ENCODE peak calls at places on chromosomes 11 and 22, in five cellular contexts. One of them, this sample, is unnamed.

GRCh38 chr11:43130616-43131015 is 181.2 kb upstream of the API5 start:
- DNase-seq in tibial nerve: no peak
- DNase-seq in stomach: no peak
- DNase-seq in IMR-90: no peak
- DNase-seq in right lobe of liver: no peak
- DNase-seq in this sample: no peak

GRCh38 chr11:12914401-12914912 is 94.7 kb upstream of the RASSF10 start:
- DNase-seq in stomach: no peak
- DNase-seq in right lobe of liver: no peak
- DNase-seq in tibial nerve: no peak
- DNase-seq in IMR-90: peak
- DNase-seq in this sample: peak

GRCh38 chr11:36693139-36693845 is 95.3 kb upstream of the RAG2 start:
- DNase-seq in right lobe of liver: no peak
- DNase-seq in tibial nerve: no peak
- DNase-seq in IMR-90: no peak
- DNase-seq in stomach: no peak
- DNase-seq in this sample: no peak

GRCh38 chr11:110828086-110828485 is 115.8 kb upstream of the ARHGAP20 start:
- DNase-seq in tibial nerve: no peak
- DNase-seq in IMR-90: no peak
- DNase-seq in stomach: no peak
- DNase-seq in right lobe of liver: no peak
- DNase-seq in this sample: no peak

GRCh38 chr11:62446091-62446490 is 27.3 kb downstream of the SCGB1A1 start:
- DNase-seq in right lobe of liver: no peak
- DNase-seq in IMR-90: no peak
- DNase-seq in tibial nerve: no peak
- DNase-seq in stomach: no peak
- DNase-seq in this sample: peak

GRCh38 chr11:2921742-2922493 is 7.3 kb downstream of the PHLDA2 start:
- DNase-seq in IMR-90: no peak
- DNase-seq in tibial nerve: no peak
- DNase-seq in right lobe of liver: no peak
- DNase-seq in stomach: no peak
- DNase-seq in this sample: no peak

GRCh38 chr11:100354736-100355135 is 332.4 kb upstream of the ARHGAP42 start:
- DNase-seq in right lobe of liver: no peak
- DNase-seq in IMR-90: no peak
- DNase-seq in tibial nerve: no peak
- DNase-seq in stomach: no peak
- DNase-seq in this sample: no peak

GRCh38 chr11:32390712-32391111 is 44.6 kb downstream of the WT1 start:
- DNase-seq in right lobe of liver: no peak
- DNase-seq in stomach: no peak
- DNase-seq in tibial nerve: no peak
- DNase-seq in IMR-90: no peak
- DNase-seq in this sample: no peak

GRCh38 chr11:97460091-97460490 is 1070.3 kb downstream of the JRKL start:
- DNase-seq in right lobe of liver: no peak
- DNase-seq in IMR-90: no peak
- DNase-seq in tibial nerve: no peak
- DNase-seq in stomach: no peak
- DNase-seq in this sample: no peak

GRCh38 chr22:28410050-28410816 is 269.4 kb downstream of the TTC28 start:
- DNase-seq in stomach: no peak
- DNase-seq in IMR-90: peak
- DNase-seq in right lobe of liver: no peak
- DNase-seq in tibial nerve: no peak
- DNase-seq in this sample: no peak

GRCh38 chr11:70332567-70332966 is 62.1 kb downstream of the PPFIA1 start:
- DNase-seq in tibial nerve: no peak
- DNase-seq in stomach: no peak
- DNase-seq in right lobe of liver: no peak
- DNase-seq in IMR-90: no peak
- DNase-seq in this sample: no peak

GRCh38 chr11:111586305-111586915 is 15.8 kb upstream of the SIK2 start:
- DNase-seq in IMR-90: peak
- DNase-seq in stomach: peak
- DNase-seq in tibial nerve: peak
- DNase-seq in right lobe of liver: no peak
- DNase-seq in this sample: peak

GRCh38 chr11:57471496-57471895 is 11.2 kb downstream of the RTN4RL2 start:
- DNase-seq in IMR-90: no peak
- DNase-seq in tibial nerve: no peak
- DNase-seq in stomach: peak
- DNase-seq in right lobe of liver: peak
- DNase-seq in this sample: no peak

GRCh38 chr11:33375236-33375635 is 118.1 kb downstream of the HIPK3 start:
- DNase-seq in stomach: no peak
- DNase-seq in right lobe of liver: no peak
- DNase-seq in IMR-90: no peak
- DNase-seq in tibial nerve: no peak
- DNase-seq in this sample: no peak

GRCh38 chr11:133070053-133070713 is 462.1 kb downstream of the OPCML start:
- DNase-seq in tibial nerve: no peak
- DNase-seq in IMR-90: no peak
- DNase-seq in right lobe of liver: no peak
- DNase-seq in stomach: no peak
- DNase-seq in this sample: no peak

GRCh38 chr22:35539910-35540599 is 576 bp upstream of the RASD2 start:
- DNase-seq in IMR-90: peak
- DNase-seq in tibial nerve: no peak
- DNase-seq in right lobe of liver: peak
- DNase-seq in stomach: peak
- DNase-seq in this sample: peak

GRCh38 chr22:46672731-46673130 is 52.5 kb downstream of the GRAMD4 start:
- DNase-seq in IMR-90: no peak
- DNase-seq in tibial nerve: no peak
- DNase-seq in right lobe of liver: no peak
- DNase-seq in stomach: no peak
- DNase-seq in this sample: no peak

GRCh38 chr22:23219317-23219716 is 39.0 kb downstream of the BCR start:
- DNase-seq in IMR-90: no peak
- DNase-seq in stomach: no peak
- DNase-seq in tibial nerve: no peak
- DNase-seq in right lobe of liver: peak
- DNase-seq in this sample: no peak

GRCh38 chr22:23217171-23218052 is 37.1 kb downstream of the BCR start:
- DNase-seq in right lobe of liver: peak
- DNase-seq in stomach: no peak
- DNase-seq in IMR-90: no peak
- DNase-seq in tibial nerve: no peak
- DNase-seq in this sample: no peak

GRCh38 chr22:23219787-23220484 is 39.6 kb downstream of the BCR start:
- DNase-seq in right lobe of liver: peak
- DNase-seq in IMR-90: peak
- DNase-seq in tibial nerve: no peak
- DNase-seq in stomach: peak
- DNase-seq in this sample: no peak

GRCh38 chr22:23218053-23218866 is 38.0 kb downstream of the BCR start:
- DNase-seq in right lobe of liver: peak
- DNase-seq in tibial nerve: no peak
- DNase-seq in IMR-90: no peak
- DNase-seq in stomach: no peak
- DNase-seq in this sample: no peak

GRCh38 chr22:23218867-23219251 is 38.5 kb downstream of the BCR start:
- DNase-seq in IMR-90: peak
- DNase-seq in stomach: peak
- DNase-seq in right lobe of liver: peak
- DNase-seq in tibial nerve: no peak
- DNase-seq in this sample: no peak
- TF ChIP-seq POLR2A in IMR-90: no peak
- TF ChIP-seq POLR2A in stomach: no peak
- TF ChIP-seq POLR2A in right lobe of liver: no peak
- TF ChIP-seq POLR2A in tibial nerve: no peak
- TF ChIP-seq POLR2A in this sample: no peak

GRCh38 chr11:450809-451451 is 851 bp downstream of the PTDSS2 start:
- DNase-seq in right lobe of liver: peak
- DNase-seq in IMR-90: peak
- DNase-seq in stomach: peak
- DNase-seq in tibial nerve: peak
- DNase-seq in this sample: peak

GRCh38 chr11:446886-447285 is 3.2 kb upstream of the PTDSS2 start:
- DNase-seq in stomach: no peak
- DNase-seq in right lobe of liver: no peak
- DNase-seq in tibial nerve: no peak
- DNase-seq in IMR-90: no peak
- DNase-seq in this sample: no peak

GRCh38 chr11:449889-450808 is at the start of gene PTDSS2:
- DNase-seq in stomach: peak
- DNase-seq in tibial nerve: peak
- DNase-seq in right lobe of liver: peak
- DNase-seq in IMR-90: peak
- DNase-seq in this sample: peak

GRCh38 chr11:445765-446588 is 4.1 kb upstream of the PTDSS2 start:
- DNase-seq in IMR-90: no peak
- DNase-seq in stomach: no peak
- DNase-seq in right lobe of liver: no peak
- DNase-seq in tibial nerve: no peak
- DNase-seq in this sample: no peak

DNA sequence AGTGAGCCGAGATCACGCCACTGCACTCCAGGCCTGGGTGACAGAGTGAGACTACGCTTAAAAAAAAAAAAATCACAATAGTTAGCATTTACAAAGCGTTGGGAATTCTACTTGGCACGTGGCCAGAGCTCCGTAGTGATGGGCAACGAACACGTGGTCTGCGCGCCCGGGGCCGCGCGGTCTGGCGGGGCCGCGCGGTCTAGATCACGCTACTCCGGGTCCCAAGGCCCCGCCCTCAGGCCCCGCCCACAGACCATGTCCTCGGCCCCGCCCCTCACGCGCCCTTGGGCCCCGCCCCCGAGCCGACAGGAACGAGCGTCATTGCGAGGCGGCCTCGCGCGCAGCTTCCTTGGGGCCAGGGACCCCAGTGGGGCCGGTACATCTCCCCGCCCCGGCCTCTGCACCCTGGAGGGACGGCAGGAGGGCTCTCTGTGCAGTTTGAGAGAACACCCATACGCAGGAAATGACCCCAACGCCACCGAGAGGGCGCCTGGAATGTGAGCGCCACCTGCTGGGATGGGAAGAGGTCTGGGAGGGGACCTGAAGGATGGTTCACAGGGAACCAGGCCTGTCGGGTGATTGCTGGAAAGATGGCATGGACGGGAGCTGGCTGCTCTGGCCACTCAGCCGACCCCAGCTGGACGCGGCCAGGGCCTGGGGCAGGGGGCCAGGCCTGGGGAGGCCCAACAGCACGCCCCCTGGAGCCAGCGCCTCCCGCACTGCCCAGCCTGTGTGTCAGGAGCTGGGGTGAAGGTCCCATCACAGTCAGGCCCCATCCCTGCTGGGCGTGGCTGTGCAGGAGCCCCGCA is 2.0 kb upstream of the PTDSS2 start:
- DNase-seq in right lobe of liver: peak
- DNase-seq in tibial nerve: peak
- DNase-seq in IMR-90: peak
- DNase-seq in stomach: peak
- DNase-seq in this sample: peak
- TF ChIP-seq POLR2A in right lobe of liver: peak
- TF ChIP-seq POLR2A in tibial nerve: peak
- TF ChIP-seq POLR2A in IMR-90: peak
- TF ChIP-seq POLR2A in stomach: no peak
- TF ChIP-seq POLR2A in this sample: peak

GRCh38 chr11:208177-208916 is 839 bp downstream of the RIC8A start:
- DNase-seq in tibial nerve: peak
- DNase-seq in IMR-90: peak
- DNase-seq in stomach: peak
- DNase-seq in right lobe of liver: peak
- DNase-seq in this sample: peak
- TF ChIP-seq POLR2A in tibial nerve: peak
- TF ChIP-seq POLR2A in IMR-90: peak
- TF ChIP-seq POLR2A in stomach: no peak
- TF ChIP-seq POLR2A in right lobe of liver: peak
- TF ChIP-seq POLR2A in this sample: peak

DNA sequence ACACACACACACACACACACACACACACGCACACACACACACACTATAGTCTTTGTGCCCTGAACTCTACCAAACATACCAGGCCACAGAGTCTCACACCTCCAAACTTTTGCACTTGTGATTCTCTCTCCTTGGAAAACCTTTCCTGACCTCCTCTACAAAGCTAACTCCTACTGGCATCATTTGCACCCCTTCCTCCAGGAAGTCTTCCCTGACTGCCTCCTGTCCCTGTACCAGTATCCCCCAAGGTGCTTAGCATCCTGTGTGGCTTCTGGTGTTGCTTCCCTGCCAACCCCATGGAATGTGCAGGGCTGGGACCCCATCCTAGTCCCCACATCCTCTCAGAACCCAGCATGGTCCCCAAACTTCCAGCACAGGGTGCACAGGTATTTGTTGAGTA is 8.9 kb downstream of the TPST2 start:
- DNase-seq in stomach: no peak
- DNase-seq in right lobe of liver: no peak
- DNase-seq in tibial nerve: no peak
- DNase-seq in IMR-90: no peak
- DNase-seq in this sample: no peak
- TF ChIP-seq POLR2A in stomach: no peak
- TF ChIP-seq POLR2A in right lobe of liver: no peak
- TF ChIP-seq POLR2A in tibial nerve: no peak
- TF ChIP-seq POLR2A in IMR-90: no peak
- TF ChIP-seq POLR2A in this sample: no peak

GRCh38 chr11:102317099-102317767 is at the start of gene BIRC3:
- DNase-seq in stomach: peak
- DNase-seq in IMR-90: peak
- DNase-seq in right lobe of liver: peak
- DNase-seq in tibial nerve: peak
- DNase-seq in this sample: peak
- TF ChIP-seq POLR2A in stomach: no peak
- TF ChIP-seq POLR2A in IMR-90: no peak
- TF ChIP-seq POLR2A in right lobe of liver: peak
- TF ChIP-seq POLR2A in tibial nerve: peak
- TF ChIP-seq POLR2A in this sample: no peak

This sample was measured in uterus.